ENCODE peak calls at places on chromosome 13, in seven cellular contexts. One of them, this sample, is unnamed.

GRCh38 chr13:63396746-63397145 is 1981.1 kb upstream of the PCDH20 start:
- DNase-seq in T-helper 2 cell: no peak
- DNase-seq in stimulated activated CD4-positive, alpha-beta T cell treated with anti-CD3 and anti-CD28 coated beads, Interleukin-1b, Interleukin-23, amount 100 ng/mL, for 24 hours: no peak
- DNase-seq in naive thymus-derived CD8-positive, alpha-beta T cell: no peak
- DNase-seq in left lung: no peak
- DNase-seq in H54: no peak
- DNase-seq in stimulated activated CD8-positive, alpha-beta memory T cell treated with anti-CD3 and anti-CD28 coated beads, Interleukin-7, amount 100 ng/mL, for 1 hour: no peak
- DNase-seq in this sample: no peak

GRCh38 chr13:24263652-24264051 is 45.7 kb upstream of the C1QTNF9 start:
- DNase-seq in naive thymus-derived CD8-positive, alpha-beta T cell: no peak
- DNase-seq in stimulated activated CD8-positive, alpha-beta memory T cell treated with anti-CD3 and anti-CD28 coated beads, Interleukin-7, amount 100 ng/mL, for 1 hour: no peak
- DNase-seq in T-helper 2 cell: peak
- DNase-seq in stimulated activated CD4-positive, alpha-beta T cell treated with anti-CD3 and anti-CD28 coated beads, Interleukin-1b, Interleukin-23, amount 100 ng/mL, for 24 hours: no peak
- DNase-seq in left lung: no peak
- DNase-seq in H54: no peak
- DNase-seq in this sample: no peak

GRCh38 chr13:27024062-27024461 is 147.5 kb downstream of the USP12 start:
- DNase-seq in T-helper 2 cell: no peak
- DNase-seq in left lung: no peak
- DNase-seq in stimulated activated CD8-positive, alpha-beta memory T cell treated with anti-CD3 and anti-CD28 coated beads, Interleukin-7, amount 100 ng/mL, for 1 hour: no peak
- DNase-seq in naive thymus-derived CD8-positive, alpha-beta T cell: no peak
- DNase-seq in stimulated activated CD4-positive, alpha-beta T cell treated with anti-CD3 and anti-CD28 coated beads, Interleukin-1b, Interleukin-23, amount 100 ng/mL, for 24 hours: no peak
- DNase-seq in H54: no peak
- DNase-seq in this sample: no peak

GRCh38 chr13:34931572-34931971 is 10.5 kb upstream of the NBEA start:
- DNase-seq in stimulated activated CD8-positive, alpha-beta memory T cell treated with anti-CD3 and anti-CD28 coated beads, Interleukin-7, amount 100 ng/mL, for 1 hour: no peak
- DNase-seq in H54: no peak
- DNase-seq in stimulated activated CD4-positive, alpha-beta T cell treated with anti-CD3 and anti-CD28 coated beads, Interleukin-1b, Interleukin-23, amount 100 ng/mL, for 24 hours: no peak
- DNase-seq in T-helper 2 cell: no peak
- DNase-seq in left lung: no peak
- DNase-seq in naive thymus-derived CD8-positive, alpha-beta T cell: no peak
- DNase-seq in this sample: no peak

GRCh38 chr13:73449258-73449657 is 390.5 kb downstream of the KLF5 start:
- DNase-seq in T-helper 2 cell: no peak
- DNase-seq in stimulated activated CD8-positive, alpha-beta memory T cell treated with anti-CD3 and anti-CD28 coated beads, Interleukin-7, amount 100 ng/mL, for 1 hour: no peak
- DNase-seq in left lung: no peak
- DNase-seq in H54: no peak
- DNase-seq in stimulated activated CD4-positive, alpha-beta T cell treated with anti-CD3 and anti-CD28 coated beads, Interleukin-1b, Interleukin-23, amount 100 ng/mL, for 24 hours: no peak
- DNase-seq in naive thymus-derived CD8-positive, alpha-beta T cell: no peak
- DNase-seq in this sample: no peak

GRCh38 chr13:22874839-22875238 is 305.9 kb upstream of the SGCG start:
- DNase-seq in stimulated activated CD4-positive, alpha-beta T cell treated with anti-CD3 and anti-CD28 coated beads, Interleukin-1b, Interleukin-23, amount 100 ng/mL, for 24 hours: no peak
- DNase-seq in H54: no peak
- DNase-seq in naive thymus-derived CD8-positive, alpha-beta T cell: no peak
- DNase-seq in left lung: no peak
- DNase-seq in T-helper 2 cell: no peak
- DNase-seq in stimulated activated CD8-positive, alpha-beta memory T cell treated with anti-CD3 and anti-CD28 coated beads, Interleukin-7, amount 100 ng/mL, for 1 hour: no peak
- DNase-seq in this sample: no peak

GRCh38 chr13:87122551-87122950 is 548.6 kb upstream of the SLITRK5 start:
- DNase-seq in stimulated activated CD4-positive, alpha-beta T cell treated with anti-CD3 and anti-CD28 coated beads, Interleukin-1b, Interleukin-23, amount 100 ng/mL, for 24 hours: no peak
- DNase-seq in stimulated activated CD8-positive, alpha-beta memory T cell treated with anti-CD3 and anti-CD28 coated beads, Interleukin-7, amount 100 ng/mL, for 1 hour: no peak
- DNase-seq in T-helper 2 cell: no peak
- DNase-seq in naive thymus-derived CD8-positive, alpha-beta T cell: no peak
- DNase-seq in left lung: no peak
- DNase-seq in H54: no peak
- DNase-seq in this sample: no peak

GRCh38 chr13:93767917-93768422 is 541.4 kb downstream of the GPC6 start:
- DNase-seq in stimulated activated CD8-positive, alpha-beta memory T cell treated with anti-CD3 and anti-CD28 coated beads, Interleukin-7, amount 100 ng/mL, for 1 hour: no peak
- DNase-seq in stimulated activated CD4-positive, alpha-beta T cell treated with anti-CD3 and anti-CD28 coated beads, Interleukin-1b, Interleukin-23, amount 100 ng/mL, for 24 hours: no peak
- DNase-seq in H54: no peak
- DNase-seq in T-helper 2 cell: no peak
- DNase-seq in naive thymus-derived CD8-positive, alpha-beta T cell: no peak
- DNase-seq in left lung: no peak
- DNase-seq in this sample: no peak

GRCh38 chr13:100549316-100549715 is 39.3 kb downstream of the GGACT start:
- DNase-seq in left lung: no peak
- DNase-seq in naive thymus-derived CD8-positive, alpha-beta T cell: no peak
- DNase-seq in T-helper 2 cell: no peak
- DNase-seq in stimulated activated CD8-positive, alpha-beta memory T cell treated with anti-CD3 and anti-CD28 coated beads, Interleukin-7, amount 100 ng/mL, for 1 hour: no peak
- DNase-seq in stimulated activated CD4-positive, alpha-beta T cell treated with anti-CD3 and anti-CD28 coated beads, Interleukin-1b, Interleukin-23, amount 100 ng/mL, for 24 hours: no peak
- DNase-seq in H54: no peak
- DNase-seq in this sample: no peak

GRCh38 chr13:103757361-103757760 is 691.1 kb upstream of the SLC10A2 start:
- DNase-seq in stimulated activated CD8-positive, alpha-beta memory T cell treated with anti-CD3 and anti-CD28 coated beads, Interleukin-7, amount 100 ng/mL, for 1 hour: no peak
- DNase-seq in T-helper 2 cell: no peak
- DNase-seq in stimulated activated CD4-positive, alpha-beta T cell treated with anti-CD3 and anti-CD28 coated beads, Interleukin-1b, Interleukin-23, amount 100 ng/mL, for 24 hours: no peak
- DNase-seq in left lung: no peak
- DNase-seq in H54: no peak
- DNase-seq in naive thymus-derived CD8-positive, alpha-beta T cell: no peak
- DNase-seq in this sample: no peak

GRCh38 chr13:69565334-69565733 is 542.3 kb upstream of the ATXN8OS start:
- DNase-seq in T-helper 2 cell: peak
- DNase-seq in stimulated activated CD8-positive, alpha-beta memory T cell treated with anti-CD3 and anti-CD28 coated beads, Interleukin-7, amount 100 ng/mL, for 1 hour: no peak
- DNase-seq in stimulated activated CD4-positive, alpha-beta T cell treated with anti-CD3 and anti-CD28 coated beads, Interleukin-1b, Interleukin-23, amount 100 ng/mL, for 24 hours: no peak
- DNase-seq in left lung: no peak
- DNase-seq in H54: peak
- DNase-seq in naive thymus-derived CD8-positive, alpha-beta T cell: no peak
- DNase-seq in this sample: no peak

GRCh38 chr13:76677047-76677446 is 209.2 kb downstream of the KCTD12 start:
- DNase-seq in T-helper 2 cell: no peak
- DNase-seq in stimulated activated CD8-positive, alpha-beta memory T cell treated with anti-CD3 and anti-CD28 coated beads, Interleukin-7, amount 100 ng/mL, for 1 hour: no peak
- DNase-seq in H54: no peak
- DNase-seq in stimulated activated CD4-positive, alpha-beta T cell treated with anti-CD3 and anti-CD28 coated beads, Interleukin-1b, Interleukin-23, amount 100 ng/mL, for 24 hours: no peak
- DNase-seq in naive thymus-derived CD8-positive, alpha-beta T cell: no peak
- DNase-seq in left lung: peak
- DNase-seq in this sample: peak

GRCh38 chr13:39597828-39598227 is 5.2 kb downstream of the LHFPL6 start:
- DNase-seq in stimulated activated CD4-positive, alpha-beta T cell treated with anti-CD3 and anti-CD28 coated beads, Interleukin-1b, Interleukin-23, amount 100 ng/mL, for 24 hours: no peak
- DNase-seq in T-helper 2 cell: no peak
- DNase-seq in naive thymus-derived CD8-positive, alpha-beta T cell: no peak
- DNase-seq in stimulated activated CD8-positive, alpha-beta memory T cell treated with anti-CD3 and anti-CD28 coated beads, Interleukin-7, amount 100 ng/mL, for 1 hour: no peak
- DNase-seq in H54: no peak
- DNase-seq in left lung: no peak
- DNase-seq in this sample: no peak

GRCh38 chr13:90552702-90553101 is 794.8 kb upstream of the MIR17HG start:
- DNase-seq in naive thymus-derived CD8-positive, alpha-beta T cell: no peak
- DNase-seq in T-helper 2 cell: no peak
- DNase-seq in H54: no peak
- DNase-seq in stimulated activated CD8-positive, alpha-beta memory T cell treated with anti-CD3 and anti-CD28 coated beads, Interleukin-7, amount 100 ng/mL, for 1 hour: no peak
- DNase-seq in stimulated activated CD4-positive, alpha-beta T cell treated with anti-CD3 and anti-CD28 coated beads, Interleukin-1b, Interleukin-23, amount 100 ng/mL, for 24 hours: no peak
- DNase-seq in left lung: no peak
- DNase-seq in this sample: no peak

GRCh38 chr13:114111577-114111976 is 20.8 kb downstream of the RASA3 start:
- DNase-seq in H54: no peak
- DNase-seq in naive thymus-derived CD8-positive, alpha-beta T cell: no peak
- DNase-seq in stimulated activated CD4-positive, alpha-beta T cell treated with anti-CD3 and anti-CD28 coated beads, Interleukin-1b, Interleukin-23, amount 100 ng/mL, for 24 hours: no peak
- DNase-seq in stimulated activated CD8-positive, alpha-beta memory T cell treated with anti-CD3 and anti-CD28 coated beads, Interleukin-7, amount 100 ng/mL, for 1 hour: no peak
- DNase-seq in T-helper 2 cell: peak
- DNase-seq in left lung: peak
- DNase-seq in this sample: no peak

GRCh38 chr13:35210234-35210633 is 266.3 kb downstream of the MAB21L1 start:
- DNase-seq in stimulated activated CD8-positive, alpha-beta memory T cell treated with anti-CD3 and anti-CD28 coated beads, Interleukin-7, amount 100 ng/mL, for 1 hour: no peak
- DNase-seq in T-helper 2 cell: no peak
- DNase-seq in stimulated activated CD4-positive, alpha-beta T cell treated with anti-CD3 and anti-CD28 coated beads, Interleukin-1b, Interleukin-23, amount 100 ng/mL, for 24 hours: no peak
- DNase-seq in left lung: no peak
- DNase-seq in naive thymus-derived CD8-positive, alpha-beta T cell: no peak
- DNase-seq in H54: no peak
- DNase-seq in this sample: no peak

GRCh38 chr13:108044929-108045328 is 170.4 kb downstream of the LIG4 start:
- DNase-seq in H54: no peak
- DNase-seq in T-helper 2 cell: no peak
- DNase-seq in naive thymus-derived CD8-positive, alpha-beta T cell: no peak
- DNase-seq in stimulated activated CD8-positive, alpha-beta memory T cell treated with anti-CD3 and anti-CD28 coated beads, Interleukin-7, amount 100 ng/mL, for 1 hour: no peak
- DNase-seq in stimulated activated CD4-positive, alpha-beta T cell treated with anti-CD3 and anti-CD28 coated beads, Interleukin-1b, Interleukin-23, amount 100 ng/mL, for 24 hours: no peak
- DNase-seq in left lung: no peak
- DNase-seq in this sample: no peak

GRCh38 chr13:106466691-106467405 is 68.6 kb downstream of the EFNB2 start:
- DNase-seq in naive thymus-derived CD8-positive, alpha-beta T cell: no peak
- DNase-seq in left lung: no peak
- DNase-seq in stimulated activated CD8-positive, alpha-beta memory T cell treated with anti-CD3 and anti-CD28 coated beads, Interleukin-7, amount 100 ng/mL, for 1 hour: no peak
- DNase-seq in H54: no peak
- DNase-seq in T-helper 2 cell: no peak
- DNase-seq in stimulated activated CD4-positive, alpha-beta T cell treated with anti-CD3 and anti-CD28 coated beads, Interleukin-1b, Interleukin-23, amount 100 ng/mL, for 24 hours: no peak
- DNase-seq in this sample: no peak

GRCh38 chr13:73367886-73368285 is 309.1 kb downstream of the KLF5 start:
- DNase-seq in left lung: no peak
- DNase-seq in naive thymus-derived CD8-positive, alpha-beta T cell: no peak
- DNase-seq in stimulated activated CD8-positive, alpha-beta memory T cell treated with anti-CD3 and anti-CD28 coated beads, Interleukin-7, amount 100 ng/mL, for 1 hour: no peak
- DNase-seq in H54: no peak
- DNase-seq in T-helper 2 cell: no peak
- DNase-seq in stimulated activated CD4-positive, alpha-beta T cell treated with anti-CD3 and anti-CD28 coated beads, Interleukin-1b, Interleukin-23, amount 100 ng/mL, for 24 hours: no peak
- DNase-seq in this sample: no peak

GRCh38 chr13:52862358-52863206 is 14.1 kb upstream of the PCDH8 start:
- DNase-seq in left lung: no peak
- DNase-seq in naive thymus-derived CD8-positive, alpha-beta T cell: no peak
- DNase-seq in H54: no peak
- DNase-seq in stimulated activated CD4-positive, alpha-beta T cell treated with anti-CD3 and anti-CD28 coated beads, Interleukin-1b, Interleukin-23, amount 100 ng/mL, for 24 hours: no peak
- DNase-seq in T-helper 2 cell: no peak
- DNase-seq in stimulated activated CD8-positive, alpha-beta memory T cell treated with anti-CD3 and anti-CD28 coated beads, Interleukin-7, amount 100 ng/mL, for 1 hour: no peak
- DNase-seq in this sample: no peak

GRCh38 chr13:48411281-48412099 is 1.4 kb downstream of the LPAR6 start:
- DNase-seq in naive thymus-derived CD8-positive, alpha-beta T cell: no peak
- DNase-seq in stimulated activated CD8-positive, alpha-beta memory T cell treated with anti-CD3 and anti-CD28 coated beads, Interleukin-7, amount 100 ng/mL, for 1 hour: no peak
- DNase-seq in T-helper 2 cell: peak
- DNase-seq in H54: no peak
- DNase-seq in left lung: no peak
- DNase-seq in stimulated activated CD4-positive, alpha-beta T cell treated with anti-CD3 and anti-CD28 coated beads, Interleukin-1b, Interleukin-23, amount 100 ng/mL, for 24 hours: no peak
- DNase-seq in this sample: no peak